ENCODE peak calls at places on chromosome 10, in four cellular contexts. D is hepatocyte, P is Calu3, I is upper lobe of right lung. H is an unnamed sample.

GRCh38 chr10:9301148-9301547 is 1246.7 kb downstream of the GATA3 start:
- DNase-seq in P (peak), I (no peak), D (no peak), H (no peak)

GRCh38 chr10:18290651-18291313 is 150.6 kb downstream of the CACNB2 start:
- DNase-seq in I (no peak), D (no peak), P (no peak), H (no peak)

GRCh38 chr10:18179901-18180300 is 39.7 kb downstream of the CACNB2 start:
- DNase-seq in P (no peak), D (peak), I (no peak), H (no peak)

GRCh38 chr10:48363617-48364355 is 57.3 kb downstream of the MAPK8 start:
- DNase-seq in D (peak), P (peak), I (no peak), H (no peak)

GRCh38 chr10:48459270-48460147 is 145.4 kb downstream of the ARHGAP22 start:
- DNase-seq in D (no peak), P (no peak), I (peak), H (peak)

GRCh38 chr10:22477365-22478287 is 132.3 kb downstream of the SPAG6 start:
- DNase-seq in D (peak), I (no peak), P (no peak), H (no peak)

GRCh38 chr10:35946556-35946955 is 304.5 kb upstream of the FZD8 start:
- DNase-seq in I (no peak), D (no peak), P (no peak), H (no peak)

GRCh38 chr10:45008524-45009161 is 7.9 kb downstream of the ZNF22 start:
- DNase-seq in D (peak), P (peak), I (no peak), H (no peak)

GRCh38 chr10:79387466-79387973 is 40.3 kb downstream of the PPIF start:
- DNase-seq in D (no peak), I (peak), P (no peak), H (no peak)

GRCh38 chr10:10855178-10855577 is 162.5 kb upstream of the CELF2 start:
- DNase-seq in P (no peak), I (no peak), D (no peak), H (no peak)

GRCh38 chr10:124032982-124033886 is 60.2 kb downstream of the CHST15 start:
- DNase-seq in D (no peak), P (no peak), I (peak), H (no peak)

GRCh38 chr10:110006358-110007170 is 1.2 kb upstream of the ADD3 start:
- DNase-seq in I (no peak), P (peak), D (peak), H (peak)

GRCh38 chr10:73879296-73880173 is 5.2 kb upstream of the CAMK2G start:
- DNase-seq in I (peak), D (peak), P (peak), H (peak)

GRCh38 chr10:12735843-12736462 is 265.6 kb downstream of the CCDC3 start:
- DNase-seq in P (no peak), D (no peak), I (no peak), H (no peak)

GRCh38 chr10:130354555-130354954 is 218.4 kb downstream of the GLRX3 start:
- DNase-seq in P (no peak), D (no peak), I (no peak), H (no peak)

GRCh38 chr10:62374862-62375710 is 917 bp downstream of the ZNF365 start:
- DNase-seq in D (no peak), I (no peak), P (peak), H (no peak)

GRCh38 chr10:662686-663465 is 26.6 kb downstream of the DIP2C start:
- DNase-seq in I (no peak), P (no peak), D (no peak), H (no peak)

GRCh38 chr10:114754445-114755320 is 66.9 kb upstream of the FHIP2A start:
- DNase-seq in D (peak), P (no peak), I (no peak), H (no peak)

GRCh38 chr10:11450427-11450826 is 161.0 kb downstream of the USP6NL start:
- DNase-seq in I (no peak), P (no peak), D (no peak), H (no peak)

GRCh38 chr10:1465421-1465902 is 271.9 kb downstream of the ADARB2 start:
- DNase-seq in D (peak), I (peak), P (no peak), H (no peak)

GRCh38 chr10:102122450-102122849 is 2.3 kb upstream of the LDB1 start:
- DNase-seq in P (no peak), I (no peak), D (no peak), H (no peak)
- TF ChIP-seq CTCF in P (no peak), I (no peak), D (no peak), H (no peak)

GRCh38 chr10:132397036-132397541 is at the start of gene PWWP2B:
- DNase-seq in P (peak), D (peak), I (peak), H (no peak)

GRCh38 chr10:132396495-132397035 is 435 bp upstream of the PWWP2B start:
- DNase-seq in I (peak), D (peak), P (peak), H (no peak)

GRCh38 chr10:132394936-132395703 is 1.9 kb upstream of the PWWP2B start:
- DNase-seq in I (no peak), P (no peak), D (no peak), H (no peak)

GRCh38 chr10:132394201-132394811 is 2.7 kb upstream of the PWWP2B start:
- DNase-seq in I (no peak), D (no peak), P (no peak), H (no peak)

DNA sequence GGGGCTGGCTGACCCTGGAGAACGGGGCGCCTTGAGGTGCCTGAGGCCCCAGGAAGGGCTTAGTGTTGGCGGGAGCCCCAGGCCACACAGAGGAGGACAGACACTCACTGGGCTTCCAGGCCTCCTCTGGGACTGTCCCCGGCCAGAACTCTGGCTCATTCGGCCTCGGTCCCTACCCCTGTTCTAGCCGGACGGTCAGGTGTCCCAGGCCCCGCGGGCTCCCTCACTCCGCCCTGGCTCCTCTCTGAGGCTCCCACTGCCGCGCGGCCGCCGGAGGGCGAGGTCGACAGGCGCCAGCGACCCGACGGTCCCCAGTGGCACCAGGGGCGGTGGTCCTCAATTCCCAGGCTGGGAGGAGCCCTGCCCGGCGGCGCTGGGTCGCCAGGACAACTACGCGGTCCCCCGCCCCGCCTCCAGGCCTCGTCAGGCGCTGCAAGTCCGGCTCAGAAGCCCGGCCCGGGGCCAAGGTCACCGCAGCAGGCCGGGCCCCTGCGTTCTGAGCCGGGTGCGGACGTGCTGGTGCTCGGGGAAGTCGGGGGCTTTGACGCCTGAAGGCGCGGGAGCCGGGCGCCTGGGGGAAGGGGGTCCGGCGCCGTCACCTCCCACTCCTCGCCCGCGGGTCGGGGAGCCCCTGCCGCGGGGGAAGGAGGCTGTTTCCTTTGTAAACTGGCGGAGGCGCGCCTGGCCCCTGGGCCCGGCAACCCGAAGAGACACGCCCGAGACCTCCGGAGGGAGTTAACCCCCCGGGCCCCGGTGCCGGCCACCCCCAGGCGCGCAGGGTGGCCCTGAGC is 1.1 kb upstream of the PWWP2B start:
- DNase-seq in D (peak), I (peak), P (no peak), H (peak)
- TF ChIP-seq CTCF in D (no peak), I (peak), P (no peak), H (no peak)

DNA sequence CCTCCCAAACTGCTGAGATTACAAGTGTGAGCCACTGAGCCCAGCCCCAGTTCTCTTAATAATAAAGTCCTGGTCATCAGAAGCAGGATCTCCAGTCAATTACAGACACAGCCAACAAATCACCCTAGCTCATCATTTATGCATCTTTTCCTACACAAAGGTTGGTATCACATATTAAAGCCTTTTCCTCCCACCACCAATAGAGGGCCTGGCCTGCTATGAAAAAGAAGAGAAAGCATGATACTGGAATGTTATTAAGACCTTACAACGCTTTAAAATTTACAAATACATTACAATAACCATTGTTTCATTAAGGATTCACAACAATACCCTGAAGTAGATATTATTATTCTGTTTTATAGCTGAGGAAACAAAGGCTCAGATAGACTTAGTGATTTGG is 25.9 kb downstream of the VAX1 start:
- DNase-seq in I (no peak), P (no peak), D (no peak), H (no peak)
- TF ChIP-seq CTCF in I (no peak), P (peak), D (peak), H (no peak)

GRCh38 chr10:93818086-93818485 is 60.4 kb downstream of the LGI1 start:
- DNase-seq in P (no peak), D (no peak), I (no peak), H (no peak)

GRCh38 chr10:93812664-93813338 is 55.1 kb downstream of the LGI1 start:
- DNase-seq in D (no peak), P (no peak), I (no peak), H (no peak)

GRCh38 chr10:93816123-93816747 is 58.5 kb downstream of the LGI1 start:
- DNase-seq in P (peak), D (peak), I (peak), H (peak)

GRCh38 chr10:93813507-93814465 is 56.0 kb downstream of the LGI1 start:
- DNase-seq in D (peak), I (peak), P (peak), H (no peak)

GRCh38 chr10:93815304-93816091 is 57.8 kb downstream of the LGI1 start:
- DNase-seq in D (peak), P (no peak), I (no peak), H (no peak)
- TF ChIP-seq CTCF in D (peak), P (no peak), I (no peak), H (no peak)

GRCh38 chr10:47021850-47022249 is 110.6 kb downstream of the PTPN20 start:
- DNase-seq in I (no peak), D (no peak), P (no peak), H (peak)
- TF ChIP-seq CTCF in I (no peak), D (no peak), P (no peak), H (no peak)

GRCh38 chr10:116741391-116742351 is 695 bp downstream of the HSPA12A start:
- DNase-seq in P (no peak), D (peak), I (no peak), H (no peak)

GRCh38 chr10:116743266-116744064 is 1.1 kb upstream of the HSPA12A start:
- DNase-seq in I (no peak), P (no peak), D (no peak), H (no peak)

GRCh38 chr10:116740971-116741370 is 1.4 kb downstream of the HSPA12A start:
- DNase-seq in P (no peak), D (no peak), I (no peak), H (no peak)

GRCh38 chr10:116744163-116744788 is 1.9 kb upstream of the HSPA12A start:
- DNase-seq in D (no peak), P (no peak), I (no peak), H (no peak)

DNA sequence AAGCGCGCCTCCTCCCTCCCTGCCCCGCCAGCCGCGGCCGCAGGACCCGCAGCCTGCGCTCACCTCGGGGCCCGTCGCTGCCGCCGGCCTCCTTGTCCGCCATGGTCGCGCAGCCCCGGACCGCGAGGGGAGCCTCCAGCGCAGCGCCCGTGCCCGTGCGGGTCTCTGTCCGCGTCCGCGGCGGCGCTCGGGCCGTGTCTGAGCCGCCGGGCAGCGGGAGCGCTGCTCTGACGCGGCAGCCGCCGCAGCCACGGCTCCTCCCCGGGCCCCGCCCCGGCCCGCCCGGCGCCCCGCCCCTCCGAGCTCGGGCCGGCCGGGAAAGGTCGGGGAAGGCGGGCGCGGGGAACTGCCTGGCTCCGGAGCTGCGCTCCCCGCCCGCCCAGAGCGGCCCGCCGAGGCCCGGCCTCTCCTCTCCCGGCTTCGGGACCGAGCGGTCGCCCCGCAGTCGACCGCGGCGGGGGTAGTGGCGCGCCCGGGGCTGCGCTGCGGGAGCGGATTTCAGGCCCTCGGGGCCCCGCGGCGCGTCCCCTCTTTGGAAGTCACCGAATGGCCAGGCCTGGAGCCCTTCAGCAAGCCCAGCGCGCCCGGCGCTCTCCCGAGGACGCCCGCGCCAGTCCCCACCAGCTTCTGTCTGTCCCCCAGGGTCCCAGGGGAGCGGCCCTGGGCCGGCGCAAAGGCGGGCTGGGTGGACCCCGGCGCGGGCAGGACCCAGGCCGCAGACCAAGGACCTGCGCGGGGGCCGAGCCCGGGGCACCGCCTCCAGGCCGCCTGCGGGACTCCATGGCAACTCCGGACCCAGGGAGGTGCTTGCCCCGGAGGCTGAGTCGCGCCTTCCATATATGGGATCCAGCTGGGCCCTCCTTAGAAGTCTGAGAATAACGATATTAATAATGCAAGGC is at the start of gene HSPA12A:
- DNase-seq in I (peak), P (peak), D (peak), H (peak)
- TF ChIP-seq CTCF in I (no peak), P (no peak), D (no peak), H (no peak)

GRCh38 chr10:70684841-70685457 is 12.6 kb downstream of the ADAMTS14 start:
- DNase-seq in P (no peak), I (no peak), D (no peak), H (no peak)
- TF ChIP-seq CTCF in P (no peak), I (no peak), D (no peak), H (no peak)

GRCh38 chr10:6579193-6579903 is 728 bp downstream of the PRKCQ start:
- DNase-seq in P (no peak), D (no peak), I (no peak), H (no peak)

GRCh38 chr10:6578221-6579192 is 1.6 kb downstream of the PRKCQ start:
- DNase-seq in I (no peak), P (no peak), D (no peak), H (no peak)

GRCh38 chr10:6579904-6580278 is at the start of gene PRKCQ:
- DNase-seq in D (no peak), I (no peak), P (no peak), H (no peak)

GRCh38 chr10:6581750-6582697 is 1.9 kb upstream of the PRKCQ start:
- DNase-seq in D (no peak), I (no peak), P (no peak), H (peak)

DNA sequence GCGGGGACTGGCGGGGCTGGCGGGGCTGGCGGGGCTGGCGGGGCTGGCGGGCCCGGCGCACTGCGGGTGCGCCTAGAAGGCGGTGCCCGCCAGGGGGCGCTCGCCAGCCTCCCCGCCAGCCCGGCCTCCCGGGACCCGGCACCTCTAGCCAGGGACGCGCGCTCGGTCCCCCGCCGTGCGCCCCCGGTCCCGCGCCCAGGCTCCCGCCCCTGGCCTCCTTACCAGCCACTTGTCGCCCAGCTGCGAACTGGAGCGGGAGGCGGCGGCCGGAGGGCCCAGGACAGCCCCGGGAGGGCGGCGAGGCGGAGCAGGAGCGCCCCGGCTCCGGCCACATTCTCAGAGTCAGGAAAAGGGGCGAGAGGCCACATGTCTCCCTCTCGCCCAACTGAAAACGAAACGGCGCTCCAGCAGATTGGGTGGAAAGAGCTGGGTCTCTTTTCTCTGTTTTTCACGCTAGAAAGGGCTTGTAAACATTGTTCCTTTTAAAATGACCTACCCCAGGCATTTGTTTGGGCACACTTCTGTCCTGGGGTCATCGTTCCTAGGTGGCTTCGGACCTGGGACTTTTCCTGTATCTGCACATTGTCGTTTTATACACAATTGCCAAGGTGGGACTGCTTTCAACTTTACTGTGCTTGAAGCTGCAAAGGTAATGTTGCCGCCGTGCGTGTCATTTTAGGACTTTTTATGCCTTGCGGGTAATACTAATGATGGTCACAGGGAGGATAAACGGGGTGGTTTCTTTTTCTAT is 378 bp upstream of the PRKCQ start:
- DNase-seq in P (peak), D (peak), I (peak), H (no peak)
- TF ChIP-seq CTCF in P (peak), D (peak), I (peak), H (no peak)

H was measured in lower leg skin.